ENCODE peak calls at places on chromosomes 6 and 20, in nine cellular contexts. X, A, T, I, G, Y, P, J and L are unnamed samples.

GRCh38 chr6:106098383-106099234 is 12.5 kb downstream of the PRDM1 start:
- DNase-seq in X (peak), A (no peak), T (peak), I (peak), G (peak), Y (no peak), P (peak), J (peak), L (peak)

GRCh38 chr6:163965426-163966348 is 551.2 kb downstream of the QKI start:
- DNase-seq in X (no peak), A (no peak), T (no peak), I (no peak), G (peak), Y (no peak), P (no peak), J (no peak), L (no peak)

GRCh38 chr20:47949230-47949629 is 163.9 kb upstream of the SULF2 start:
- DNase-seq in X (no peak), A (no peak), T (no peak), I (no peak), G (no peak), Y (no peak), P (no peak), J (peak), L (no peak)

GRCh38 chr6:84522135-84522535 is 242.3 kb downstream of the TBX18 start:
- DNase-seq in X (no peak), A (no peak), T (no peak), I (no peak), G (no peak), Y (no peak), P (no peak), J (peak), L (no peak)

GRCh38 chr6:53833147-53833546 is 38.3 kb downstream of the LRRC1 start:
- DNase-seq in X (no peak), A (no peak), T (no peak), I (no peak), G (no peak), Y (no peak), P (no peak), J (no peak), L (no peak)

GRCh38 chr6:119121367-119121766 is 42.9 kb upstream of the FAM184A start:
- DNase-seq in X (no peak), A (no peak), T (no peak), I (no peak), G (no peak), Y (no peak), P (no peak), J (no peak), L (no peak)

GRCh38 chr20:54044156-54044555 is 26.2 kb downstream of the BCAS1 start:
- DNase-seq in X (no peak), A (no peak), T (no peak), I (no peak), G (no peak), Y (no peak), P (no peak), J (peak), L (no peak)

GRCh38 chr20:6838181-6838826 is 70.8 kb downstream of the BMP2 start:
- DNase-seq in X (no peak), A (no peak), T (no peak), I (no peak), G (no peak), Y (no peak), P (no peak), J (peak), L (no peak)

GRCh38 chr6:156564128-156564806 is 212.9 kb upstream of the ARID1B start:
- DNase-seq in X (peak), A (peak), T (peak), I (peak), G (peak), Y (peak), P (peak), J (peak), L (peak)

GRCh38 chr6:144141470-144141869 is 8.8 kb upstream of the STX11 start:
- DNase-seq in X (no peak), A (no peak), T (no peak), I (no peak), G (no peak), Y (no peak), P (no peak), J (no peak), L (no peak)

GRCh38 chr20:47262008-47262364 is 94.5 kb downstream of the ZMYND8 start:
- DNase-seq in X (no peak), A (no peak), T (no peak), I (no peak), G (no peak), Y (no peak), P (no peak), J (no peak), L (no peak)

GRCh38 chr20:8161262-8162071 is 29.4 kb downstream of the PLCB1 start:
- DNase-seq in X (no peak), A (no peak), T (no peak), I (no peak), G (no peak), Y (no peak), P (no peak), J (no peak), L (no peak)

GRCh38 chr6:80636689-80637088 is 530.2 kb downstream of the BCKDHB start:
- DNase-seq in X (no peak), A (no peak), T (no peak), I (no peak), G (no peak), Y (no peak), P (no peak), J (peak), L (no peak)

GRCh38 chr6:116512155-116512559 is 718 bp downstream of the CALHM5 start:
- DNase-seq in X (no peak), A (no peak), T (no peak), I (no peak), G (no peak), Y (no peak), P (no peak), J (no peak), L (no peak)

DNA sequence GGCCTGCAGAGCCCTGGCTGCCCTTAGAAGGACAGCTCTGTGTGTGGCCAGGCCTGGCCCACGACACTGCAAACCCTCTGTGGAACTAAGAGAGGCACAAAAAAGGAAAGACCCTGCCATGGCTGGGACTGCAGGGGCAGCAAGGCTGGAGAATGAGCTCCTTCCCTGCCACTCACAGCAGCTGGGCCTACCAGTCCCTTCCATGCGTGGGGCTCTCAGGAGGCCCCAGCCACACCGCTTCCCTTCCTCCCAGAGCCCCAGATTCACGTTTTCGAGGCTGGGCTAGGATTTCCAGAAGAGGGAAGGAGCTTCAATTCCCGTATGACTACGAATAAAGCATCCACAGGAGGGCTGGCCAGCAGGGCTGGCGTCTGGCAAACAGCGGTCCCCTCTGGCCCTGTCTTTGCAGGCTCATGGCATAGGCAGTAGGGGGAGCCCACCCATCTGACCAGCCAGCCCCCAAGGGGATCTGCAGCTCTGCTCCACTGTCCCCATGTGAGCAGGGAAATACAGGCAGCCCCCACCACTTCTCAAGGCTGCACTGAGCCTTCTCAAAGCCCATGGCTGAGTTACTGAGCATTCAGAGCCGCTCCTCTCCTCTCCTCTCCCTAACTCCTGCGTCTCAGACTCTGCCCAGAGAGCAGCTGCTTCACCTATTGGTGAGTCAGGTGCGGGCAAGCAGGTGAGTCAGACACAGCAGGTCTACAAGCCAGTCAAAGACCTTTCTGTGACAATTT is 53.1 kb downstream of the NINL start:
- DNase-seq in X (no peak), A (peak), T (peak), I (no peak), G (no peak), Y (no peak), P (no peak), J (peak), L (no peak)
- TF ChIP-seq CTCF in X (no peak), A (no peak), T (peak), I (no peak), G (no peak), Y (no peak), P (no peak), J (peak), L (no peak)

DNA sequence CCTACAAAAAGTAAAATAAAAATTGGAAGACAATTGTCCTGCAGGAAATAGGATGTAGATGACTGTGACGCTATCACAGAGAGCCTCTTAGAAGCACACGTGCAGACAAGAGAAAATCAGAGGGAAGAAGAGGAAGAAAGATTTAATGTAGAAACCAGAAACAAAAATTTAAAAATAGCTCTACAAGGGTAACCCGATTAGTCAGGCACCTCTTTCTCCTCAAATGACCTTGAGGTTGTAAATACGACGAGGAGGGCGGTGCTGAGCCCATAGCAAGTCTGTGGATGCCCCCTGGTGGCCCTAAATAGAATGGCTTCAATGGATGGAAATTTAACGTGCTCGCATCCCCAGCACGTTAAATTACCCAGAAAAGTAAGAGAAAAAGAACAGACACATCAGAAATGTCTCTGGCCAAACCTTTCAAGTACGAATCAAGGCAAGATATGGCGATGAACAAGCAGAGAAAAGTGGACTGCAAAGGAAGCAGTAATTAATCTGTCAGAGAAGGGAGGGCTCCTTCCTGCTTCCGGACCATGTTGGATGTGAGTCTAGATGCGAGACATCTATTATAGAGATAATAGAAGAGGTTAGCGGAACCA is 4.2 kb upstream of the PRPH2 start:
- DNase-seq in X (peak), A (peak), T (peak), I (peak), G (peak), Y (peak), P (peak), J (peak), L (peak)
- TF ChIP-seq CTCF in X (peak), A (peak), T (peak), I (peak), G (peak), Y (peak), P (peak), J (peak), L (peak)

DNA sequence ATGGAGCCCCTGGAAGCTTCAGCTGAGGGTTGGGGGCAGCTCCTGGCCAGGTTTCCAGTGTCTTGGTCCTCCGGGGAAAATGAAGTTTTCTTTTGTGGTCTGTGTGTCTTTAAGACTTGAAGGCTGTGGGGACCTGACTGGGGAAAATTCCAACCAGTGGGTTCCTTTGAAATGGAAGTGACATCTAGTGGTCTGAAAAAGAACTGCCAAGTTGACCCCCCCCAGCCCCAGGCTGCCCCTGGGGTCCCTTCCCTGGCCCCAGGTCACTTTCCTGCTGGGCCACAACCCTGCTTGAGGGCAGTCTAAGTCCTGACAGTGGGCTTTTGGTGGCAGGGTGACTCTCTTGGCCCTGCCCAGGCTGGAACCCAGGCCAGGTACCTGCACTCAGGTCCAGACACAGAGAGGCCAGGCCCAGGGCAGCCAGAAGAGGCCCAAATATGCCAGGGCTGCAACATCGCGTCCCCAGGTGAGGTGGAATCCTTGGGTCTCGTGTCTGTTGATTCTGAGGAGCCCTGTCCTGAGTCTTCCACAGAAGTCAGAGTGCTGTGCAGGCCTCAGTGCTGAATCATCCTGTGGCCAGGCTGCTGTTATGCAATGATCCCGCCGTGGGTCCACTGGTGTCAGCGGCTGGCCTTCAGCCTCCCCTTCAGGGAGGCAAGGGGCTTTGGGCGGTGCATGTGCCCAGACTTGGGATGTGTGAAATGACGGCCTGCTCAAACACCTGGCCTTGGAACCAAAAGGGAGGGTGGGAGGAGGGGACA is 68.4 kb downstream of the VEGFA start:
- DNase-seq in X (peak), A (peak), T (peak), I (peak), G (peak), Y (peak), P (no peak), J (peak), L (no peak)
- TF ChIP-seq CTCF in X (no peak), A (peak), T (peak), I (peak), G (peak), Y (peak), P (peak), J (peak), L (peak)

DNA sequence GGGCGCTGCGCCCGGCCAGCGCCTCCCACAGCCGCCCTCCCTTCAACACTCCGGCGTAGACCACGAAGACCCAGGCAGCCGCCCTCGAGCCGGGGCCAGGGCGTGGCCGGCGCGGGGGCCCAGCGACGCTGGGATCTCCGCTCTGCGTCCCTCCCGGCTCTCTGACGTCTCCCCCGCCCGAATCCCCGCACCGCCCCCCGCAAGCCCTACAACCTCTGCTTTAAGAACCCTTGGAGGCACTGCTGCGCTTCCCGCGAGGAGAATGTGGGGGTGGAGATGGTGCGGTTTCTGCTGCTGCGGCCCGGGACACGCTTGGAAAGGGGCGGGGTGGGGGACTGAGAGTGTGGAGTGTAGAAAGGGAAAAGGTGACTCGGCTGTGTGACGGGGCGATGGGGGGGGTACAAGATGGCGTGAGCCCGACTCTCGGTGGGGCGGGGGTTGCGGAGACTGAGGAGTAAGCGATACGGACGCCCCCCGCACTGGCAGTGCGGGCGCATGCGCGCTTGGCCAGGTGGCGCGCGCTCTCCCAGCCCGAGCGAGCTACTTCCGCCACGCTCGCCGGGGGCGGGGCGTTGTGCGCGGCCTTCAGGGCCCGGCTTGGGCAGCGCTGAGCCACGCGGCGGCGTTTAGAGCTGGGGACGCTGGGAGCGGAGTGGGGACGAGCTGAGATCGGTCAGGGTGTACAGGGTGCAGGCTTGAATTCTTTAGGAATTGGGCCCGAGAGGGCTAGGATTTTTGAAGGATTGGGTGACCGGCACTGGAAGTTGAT is at the start of gene SUPT3H:
- DNase-seq in X (peak), A (peak), T (peak), I (peak), G (peak), Y (peak), P (peak), J (peak), L (peak)
- TF ChIP-seq CTCF in X (peak), A (no peak), T (no peak), I (peak), G (no peak), Y (no peak), P (peak), J (peak), L (no peak)

GRCh38 chr6:44730771-44731391 is 343.4 kb downstream of the CDC5L start:
- DNase-seq in X (no peak), A (no peak), T (no peak), I (no peak), G (no peak), Y (no peak), P (no peak), J (no peak), L (no peak)
- TF ChIP-seq CTCF in X (no peak), A (no peak), T (no peak), I (no peak), G (no peak), Y (no peak), P (no peak), J (no peak), L (no peak)

GRCh38 chr6:35048631-35049083 is 92.5 kb downstream of the TCP11 start:
- DNase-seq in X (peak), A (no peak), T (peak), I (peak), G (peak), Y (no peak), P (no peak), J (no peak), L (no peak)
- TF ChIP-seq CTCF in X (peak), A (no peak), T (peak), I (peak), G (no peak), Y (no peak), P (no peak), J (peak), L (no peak)

GRCh38 chr20:34949120-34949519 is 6.5 kb downstream of the GSS start:
- DNase-seq in X (no peak), A (no peak), T (no peak), I (no peak), G (no peak), Y (no peak), P (no peak), J (no peak), L (no peak)

GRCh38 chr20:34945315-34946077 is 10.1 kb downstream of the GSS start:
- DNase-seq in X (no peak), A (no peak), T (no peak), I (no peak), G (no peak), Y (peak), P (no peak), J (peak), L (no peak)

GRCh38 chr20:34946661-34947060 is 8.9 kb downstream of the GSS start:
- DNase-seq in X (no peak), A (no peak), T (no peak), I (no peak), G (no peak), Y (no peak), P (no peak), J (no peak), L (no peak)

GRCh38 chr20:34947336-34947735 is 8.3 kb downstream of the GSS start:
- DNase-seq in X (no peak), A (no peak), T (no peak), I (no peak), G (no peak), Y (no peak), P (no peak), J (no peak), L (no peak)

GRCh38 chr20:34948030-34948429 is 7.6 kb downstream of the GSS start:
- DNase-seq in X (no peak), A (no peak), T (no peak), I (no peak), G (no peak), Y (no peak), P (no peak), J (peak), L (no peak)
- TF ChIP-seq CTCF in X (no peak), A (no peak), T (no peak), I (no peak), G (no peak), Y (no peak), P (no peak), J (peak), L (no peak)

GRCh38 chr6:39876826-39877225 is 57.4 kb downstream of the MOCS1 start:
- DNase-seq in X (no peak), A (no peak), T (no peak), I (no peak), G (no peak), Y (no peak), P (no peak), J (no peak), L (no peak)

GRCh38 chr6:39879535-39879934 is 54.7 kb downstream of the MOCS1 start:
- DNase-seq in X (no peak), A (no peak), T (no peak), I (no peak), G (no peak), Y (no peak), P (no peak), J (no peak), L (no peak)

GRCh38 chr6:39873439-39873838 is 60.8 kb downstream of the MOCS1 start:
- DNase-seq in X (no peak), A (no peak), T (no peak), I (no peak), G (no peak), Y (no peak), P (no peak), J (no peak), L (no peak)

GRCh38 chr6:39880521-39881048 is 53.7 kb downstream of the MOCS1 start:
- DNase-seq in X (no peak), A (no peak), T (no peak), I (no peak), G (no peak), Y (no peak), P (no peak), J (no peak), L (no peak)

DNA sequence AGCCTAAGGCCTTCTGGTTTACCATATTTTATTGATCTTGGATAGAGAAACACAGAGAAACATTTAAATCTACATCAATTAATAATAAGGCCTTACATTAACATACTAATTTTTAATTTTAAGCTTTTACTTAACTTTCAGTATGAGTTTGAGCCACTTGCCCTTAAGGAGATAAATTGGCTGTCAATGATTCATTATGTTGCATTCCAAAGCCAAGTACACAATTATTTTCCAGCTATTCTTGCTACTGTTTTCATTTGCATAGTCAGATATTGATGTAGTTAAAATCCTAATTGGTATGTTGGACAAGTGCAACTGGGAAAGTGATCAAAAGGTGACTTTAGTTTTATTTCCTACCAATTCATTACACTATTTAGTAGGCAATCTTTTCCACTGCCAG is 58.2 kb downstream of the MOCS1 start:
- DNase-seq in X (no peak), A (no peak), T (no peak), I (no peak), G (no peak), Y (no peak), P (no peak), J (no peak), L (no peak)
- TF ChIP-seq CTCF in X (no peak), A (no peak), T (no peak), I (no peak), G (no peak), Y (no peak), P (no peak), J (no peak), L (no peak)